ENCODE peak calls at places on chromosomes 3 and 15, in eight cellular contexts. One of them, this sample, is unnamed.

GRCh38 chr15:47802216-47802615 is 84.9 kb downstream of the SEMA6D start:
- DNase-seq in T-helper 22 cell: no peak
- DNase-seq in choroid plexus epithelial cell: no peak
- DNase-seq in Right ventricle myocardium inferior: no peak
- DNase-seq in stimulated activated CD4-positive, alpha-beta T cell treated with anti-CD3 and anti-CD28 coated beads, Interleukin-2, amount 100 ng/mL, for 24 hours: no peak
- DNase-seq in foreskin fibroblast: no peak
- DNase-seq in NCI-H446 treated with DMSO at 0.1 percent for 48 hours: no peak
- DNase-seq in Caki2: no peak
- DNase-seq in this sample: no peak

GRCh38 chr15:36579792-36580431 is 486 bp downstream of the CDIN1 start:
- DNase-seq in foreskin fibroblast: peak
- DNase-seq in stimulated activated CD4-positive, alpha-beta T cell treated with anti-CD3 and anti-CD28 coated beads, Interleukin-2, amount 100 ng/mL, for 24 hours: no peak
- DNase-seq in Right ventricle myocardium inferior: no peak
- DNase-seq in NCI-H446 treated with DMSO at 0.1 percent for 48 hours: no peak
- DNase-seq in Caki2: no peak
- DNase-seq in choroid plexus epithelial cell: peak
- DNase-seq in T-helper 22 cell: no peak
- DNase-seq in this sample: no peak

GRCh38 chr15:38300395-38300794 is 47.8 kb downstream of the SPRED1 start:
- DNase-seq in T-helper 22 cell: no peak
- DNase-seq in choroid plexus epithelial cell: peak
- DNase-seq in Caki2: no peak
- DNase-seq in foreskin fibroblast: peak
- DNase-seq in NCI-H446 treated with DMSO at 0.1 percent for 48 hours: no peak
- DNase-seq in Right ventricle myocardium inferior: no peak
- DNase-seq in stimulated activated CD4-positive, alpha-beta T cell treated with anti-CD3 and anti-CD28 coated beads, Interleukin-2, amount 100 ng/mL, for 24 hours: no peak
- DNase-seq in this sample: no peak

GRCh38 chr3:106687905-106688304 is 689.3 kb upstream of the CCDC54 start:
- DNase-seq in foreskin fibroblast: no peak
- DNase-seq in stimulated activated CD4-positive, alpha-beta T cell treated with anti-CD3 and anti-CD28 coated beads, Interleukin-2, amount 100 ng/mL, for 24 hours: no peak
- DNase-seq in choroid plexus epithelial cell: no peak
- DNase-seq in Caki2: no peak
- DNase-seq in NCI-H446 treated with DMSO at 0.1 percent for 48 hours: no peak
- DNase-seq in T-helper 22 cell: no peak
- DNase-seq in Right ventricle myocardium inferior: no peak
- DNase-seq in this sample: no peak

GRCh38 chr3:192636517-192637444 is 90.6 kb downstream of the FGF12 start:
- DNase-seq in choroid plexus epithelial cell: no peak
- DNase-seq in T-helper 22 cell: no peak
- DNase-seq in NCI-H446 treated with DMSO at 0.1 percent for 48 hours: no peak
- DNase-seq in foreskin fibroblast: no peak
- DNase-seq in Caki2: no peak
- DNase-seq in stimulated activated CD4-positive, alpha-beta T cell treated with anti-CD3 and anti-CD28 coated beads, Interleukin-2, amount 100 ng/mL, for 24 hours: no peak
- DNase-seq in Right ventricle myocardium inferior: peak
- DNase-seq in this sample: no peak

GRCh38 chr3:49700453-49701128 is 11.2 kb downstream of the RNF123 start:
- DNase-seq in T-helper 22 cell: no peak
- DNase-seq in Caki2: no peak
- DNase-seq in stimulated activated CD4-positive, alpha-beta T cell treated with anti-CD3 and anti-CD28 coated beads, Interleukin-2, amount 100 ng/mL, for 24 hours: no peak
- DNase-seq in choroid plexus epithelial cell: no peak
- DNase-seq in Right ventricle myocardium inferior: peak
- DNase-seq in NCI-H446 treated with DMSO at 0.1 percent for 48 hours: no peak
- DNase-seq in foreskin fibroblast: no peak
- DNase-seq in this sample: no peak

GRCh38 chr15:90982135-90982534 is 12.2 kb downstream of the PRC1 start:
- DNase-seq in NCI-H446 treated with DMSO at 0.1 percent for 48 hours: no peak
- DNase-seq in Right ventricle myocardium inferior: no peak
- DNase-seq in Caki2: no peak
- DNase-seq in choroid plexus epithelial cell: peak
- DNase-seq in foreskin fibroblast: peak
- DNase-seq in T-helper 22 cell: no peak
- DNase-seq in stimulated activated CD4-positive, alpha-beta T cell treated with anti-CD3 and anti-CD28 coated beads, Interleukin-2, amount 100 ng/mL, for 24 hours: no peak
- DNase-seq in this sample: no peak

GRCh38 chr15:77069521-77070121 is 1.3 kb downstream of the TSPAN3 start:
- DNase-seq in Right ventricle myocardium inferior: no peak
- DNase-seq in Caki2: peak
- DNase-seq in T-helper 22 cell: no peak
- DNase-seq in foreskin fibroblast: no peak
- DNase-seq in stimulated activated CD4-positive, alpha-beta T cell treated with anti-CD3 and anti-CD28 coated beads, Interleukin-2, amount 100 ng/mL, for 24 hours: no peak
- DNase-seq in NCI-H446 treated with DMSO at 0.1 percent for 48 hours: no peak
- DNase-seq in choroid plexus epithelial cell: no peak
- DNase-seq in this sample: no peak

GRCh38 chr15:78662028-78662427 is 21.0 kb upstream of the CHRNB4 start:
- DNase-seq in choroid plexus epithelial cell: no peak
- DNase-seq in T-helper 22 cell: no peak
- DNase-seq in foreskin fibroblast: no peak
- DNase-seq in Right ventricle myocardium inferior: no peak
- DNase-seq in NCI-H446 treated with DMSO at 0.1 percent for 48 hours: no peak
- DNase-seq in Caki2: no peak
- DNase-seq in stimulated activated CD4-positive, alpha-beta T cell treated with anti-CD3 and anti-CD28 coated beads, Interleukin-2, amount 100 ng/mL, for 24 hours: no peak
- DNase-seq in this sample: no peak

GRCh38 chr3:140497331-140497730 is 180.5 kb upstream of the TRIM42 start:
- DNase-seq in Right ventricle myocardium inferior: no peak
- DNase-seq in Caki2: no peak
- DNase-seq in foreskin fibroblast: no peak
- DNase-seq in T-helper 22 cell: no peak
- DNase-seq in choroid plexus epithelial cell: no peak
- DNase-seq in NCI-H446 treated with DMSO at 0.1 percent for 48 hours: no peak
- DNase-seq in stimulated activated CD4-positive, alpha-beta T cell treated with anti-CD3 and anti-CD28 coated beads, Interleukin-2, amount 100 ng/mL, for 24 hours: no peak
- DNase-seq in this sample: no peak

GRCh38 chr3:149134560-149134959 is 5.1 kb downstream of the HPS3 start:
- DNase-seq in NCI-H446 treated with DMSO at 0.1 percent for 48 hours: no peak
- DNase-seq in Right ventricle myocardium inferior: no peak
- DNase-seq in stimulated activated CD4-positive, alpha-beta T cell treated with anti-CD3 and anti-CD28 coated beads, Interleukin-2, amount 100 ng/mL, for 24 hours: no peak
- DNase-seq in Caki2: peak
- DNase-seq in foreskin fibroblast: peak
- DNase-seq in T-helper 22 cell: no peak
- DNase-seq in choroid plexus epithelial cell: peak
- DNase-seq in this sample: peak

GRCh38 chr3:141659821-141660597 is 78.1 kb upstream of the RNF7 start:
- DNase-seq in Right ventricle myocardium inferior: peak
- DNase-seq in NCI-H446 treated with DMSO at 0.1 percent for 48 hours: peak
- DNase-seq in foreskin fibroblast: peak
- DNase-seq in T-helper 22 cell: no peak
- DNase-seq in choroid plexus epithelial cell: peak
- DNase-seq in stimulated activated CD4-positive, alpha-beta T cell treated with anti-CD3 and anti-CD28 coated beads, Interleukin-2, amount 100 ng/mL, for 24 hours: no peak
- DNase-seq in Caki2: peak
- DNase-seq in this sample: peak

GRCh38 chr3:64216706-64217105 is 8.6 kb downstream of the PRICKLE2 start:
- DNase-seq in foreskin fibroblast: peak
- DNase-seq in stimulated activated CD4-positive, alpha-beta T cell treated with anti-CD3 and anti-CD28 coated beads, Interleukin-2, amount 100 ng/mL, for 24 hours: no peak
- DNase-seq in NCI-H446 treated with DMSO at 0.1 percent for 48 hours: no peak
- DNase-seq in choroid plexus epithelial cell: peak
- DNase-seq in Caki2: no peak
- DNase-seq in Right ventricle myocardium inferior: no peak
- DNase-seq in T-helper 22 cell: no peak
- DNase-seq in this sample: peak

GRCh38 chr15:65869127-65869953 is at the start of gene RAB11A:
- DNase-seq in choroid plexus epithelial cell: peak
- DNase-seq in NCI-H446 treated with DMSO at 0.1 percent for 48 hours: peak
- DNase-seq in Caki2: peak
- DNase-seq in Right ventricle myocardium inferior: peak
- DNase-seq in stimulated activated CD4-positive, alpha-beta T cell treated with anti-CD3 and anti-CD28 coated beads, Interleukin-2, amount 100 ng/mL, for 24 hours: peak
- DNase-seq in foreskin fibroblast: peak
- DNase-seq in T-helper 22 cell: peak
- DNase-seq in this sample: peak

This sample was measured in astrocyte.